ENCODE peak calls at places on chromosomes 5 and 9, in six cellular contexts. E, L, Z, O, W and I are unnamed samples.

GRCh38 chr5:10427978-10428377 is 13.7 kb upstream of the ROPN1L start:
- DNase-seq in E (no peak), L (no peak), Z (no peak), O (no peak), W (no peak), I (no peak)

GRCh38 chr5:172712610-172713009 is 58.4 kb downstream of the DUSP1 start:
- DNase-seq in E (no peak), L (no peak), Z (no peak), O (no peak), W (no peak), I (no peak)

GRCh38 chr5:89277791-89278190 is 394.8 kb upstream of the MEF2C start:
- DNase-seq in E (no peak), L (no peak), Z (peak), O (peak), W (no peak), I (no peak)

GRCh38 chr5:33114361-33114760 is 326.4 kb upstream of the TARS1 start:
- DNase-seq in E (no peak), L (no peak), Z (no peak), O (no peak), W (no peak), I (no peak)

GRCh38 chr9:97704327-97704677 is 7.2 kb upstream of the XPA start:
- DNase-seq in E (no peak), L (no peak), Z (peak), O (no peak), W (no peak), I (no peak)

GRCh38 chr9:87786876-87787275 is 61.0 kb downstream of the CTSL start:
- DNase-seq in E (no peak), L (no peak), Z (no peak), O (no peak), W (no peak), I (no peak)

GRCh38 chr9:109411818-109412352 is 86.2 kb downstream of the PTPN3 start:
- DNase-seq in E (no peak), L (no peak), Z (peak), O (peak), W (no peak), I (peak)

GRCh38 chr9:136361047-136361756 is 2.3 kb downstream of the DNLZ start:
- DNase-seq in E (no peak), L (no peak), Z (peak), O (peak), W (no peak), I (no peak)

GRCh38 chr5:140926211-140926902 is at the start of gene PCDHAC1:
- DNase-seq in E (peak), L (peak), Z (peak), O (peak), W (peak), I (peak)

GRCh38 chr9:135978650-135979461 is 17.7 kb upstream of the UBAC1 start:
- DNase-seq in E (peak), L (peak), Z (no peak), O (peak), W (no peak), I (no peak)

GRCh38 chr5:132260714-132261615 is 3.5 kb downstream of the PDLIM4 start:
- DNase-seq in E (peak), L (peak), Z (peak), O (peak), W (no peak), I (peak)

GRCh38 chr5:139808481-139809330 is 13.1 kb downstream of the PSD2 start:
- DNase-seq in E (peak), L (no peak), Z (peak), O (peak), W (no peak), I (peak)

GRCh38 chr9:115106001-115106400 is 12.0 kb downstream of the TNC start:
- DNase-seq in E (no peak), L (no peak), Z (no peak), O (no peak), W (no peak), I (no peak)

GRCh38 chr5:143021595-143021994 is 251.4 kb downstream of the ARHGAP26 start:
- DNase-seq in E (no peak), L (no peak), Z (no peak), O (no peak), W (no peak), I (no peak)

GRCh38 chr9:129235931-129236331 is 57.9 kb upstream of the IER5L start:
- DNase-seq in E (peak), L (peak), Z (no peak), O (no peak), W (no peak), I (no peak)

GRCh38 chr5:67065697-67066096 is 130.9 kb downstream of the CD180 start:
- DNase-seq in E (no peak), L (no peak), Z (no peak), O (no peak), W (no peak), I (no peak)

GRCh38 chr9:12680757-12681156 is 12.4 kb upstream of the TYRP1 start:
- DNase-seq in E (no peak), L (no peak), Z (no peak), O (no peak), W (no peak), I (no peak)

GRCh38 chr9:29212590-29213373 is 1639.5 kb upstream of the C9orf72 start:
- DNase-seq in E (no peak), L (no peak), Z (no peak), O (peak), W (peak), I (no peak)

GRCh38 chr5:90957906-90958305 is 399.3 kb downstream of the ADGRV1 start:
- DNase-seq in E (no peak), L (no peak), Z (no peak), O (no peak), W (no peak), I (no peak)

GRCh38 chr5:159764283-159764927 is 151.9 kb upstream of the ADRA1B start:
- DNase-seq in E (no peak), L (no peak), Z (peak), O (peak), W (no peak), I (peak)

GRCh38 chr5:1320436-1321344 is 24.2 kb downstream of the CLPTM1L start:
- DNase-seq in E (no peak), L (peak), Z (no peak), O (no peak), W (no peak), I (no peak)

GRCh38 chr5:154801083-154801482 is 45.9 kb downstream of the LARP1 start:
- DNase-seq in E (no peak), L (no peak), Z (no peak), O (no peak), W (no peak), I (peak)

GRCh38 chr5:121671624-121672023 is 180.1 kb upstream of the FTMT start:
- DNase-seq in E (no peak), L (no peak), Z (no peak), O (no peak), W (no peak), I (no peak)

GRCh38 chr5:79771387-79771786 is 81.8 kb downstream of the CMYA5 start:
- DNase-seq in E (no peak), L (no peak), Z (peak), O (peak), W (no peak), I (peak)

GRCh38 chr5:14167211-14167845 is 24.2 kb downstream of the TRIO start:
- DNase-seq in E (no peak), L (no peak), Z (peak), O (peak), W (no peak), I (no peak)

GRCh38 chr9:72577212-72577753 is 55.9 kb downstream of the TMC1 start:
- DNase-seq in E (no peak), L (no peak), Z (peak), O (peak), W (no peak), I (no peak)

GRCh38 chr9:101366038-101366756 is 18.6 kb downstream of the BAAT start:
- DNase-seq in E (no peak), L (no peak), Z (peak), O (peak), W (no peak), I (no peak)

GRCh38 chr5:178545941-178546674 is 44.1 kb downstream of the COL23A1 start:
- DNase-seq in E (no peak), L (no peak), Z (no peak), O (no peak), W (no peak), I (no peak)

GRCh38 chr5:139394123-139394653 is 716 bp downstream of the PROB1 start:
- DNase-seq in E (peak), L (peak), Z (no peak), O (peak), W (peak), I (no peak)

GRCh38 chr5:150114773-150115408 is 28.5 kb upstream of the CSF1R start:
- DNase-seq in E (no peak), L (no peak), Z (no peak), O (no peak), W (no peak), I (no peak)

GRCh38 chr5:78486223-78486622 is 125.8 kb downstream of the SCAMP1 start:
- DNase-seq in E (no peak), L (no peak), Z (no peak), O (no peak), W (no peak), I (no peak)

GRCh38 chr5:133242221-133242835 is 190.5 kb downstream of the HSPA4 start:
- DNase-seq in E (no peak), L (no peak), Z (no peak), O (no peak), W (no peak), I (no peak)

GRCh38 chr5:176948458-176948857 is 49.3 kb upstream of the HK3 start:
- DNase-seq in E (no peak), L (no peak), Z (no peak), O (no peak), W (no peak), I (no peak)

GRCh38 chr9:1057910-1058309 is 7.8 kb downstream of the DMRT2 start:
- DNase-seq in E (no peak), L (no peak), Z (peak), O (no peak), W (no peak), I (no peak)

GRCh38 chr5:73067213-73067612 is 53.2 kb upstream of the TMEM171 start:
- DNase-seq in E (no peak), L (no peak), Z (no peak), O (no peak), W (peak), I (no peak)

GRCh38 chr5:169803077-169803981 is 166.3 kb downstream of the DOCK2 start:
- DNase-seq in E (no peak), L (no peak), Z (peak), O (peak), W (no peak), I (peak)

GRCh38 chr9:115164511-115164974 is 46.6 kb upstream of the TNC start:
- DNase-seq in E (no peak), L (no peak), Z (peak), O (peak), W (no peak), I (no peak)